ENCODE peak calls at places on chromosome 14, in ten cellular contexts. P is hepatocyte, X is AG04449, L is upper lobe of right lung, F is AG10803, I is A549, H is tibial nerve, S is cardiac muscle cell, C is RWPE2, O is GM20000. G is an unnamed sample.

GRCh38 chr14:70631948-70632347 is 9.8 kb upstream of the TTC9 start:
- DNase-seq in P (no peak), X (no peak), L (no peak), F (no peak), I (no peak), H (no peak), S (no peak), C (no peak), O (no peak), G (no peak)

GRCh38 chr14:95039259-95039992 is 117.9 kb downstream of the DICER1 start:
- DNase-seq in P (no peak), X (no peak), L (peak; percentile 52), F (no peak), I (no peak), H (no peak), S (no peak), C (peak; percentile 51), O (no peak), G (no peak)

GRCh38 chr14:94175403-94176146 is 1.5 kb downstream of the PPP4R4 start:
- DNase-seq in P (no peak), X (no peak), L (no peak), F (no peak), I (no peak), H (no peak), S (no peak), C (no peak), O (no peak), G (no peak)

GRCh38 chr14:85534435-85534834 is 4.5 kb downstream of the FLRT2 start:
- DNase-seq in P (peak; percentile 25), X (no peak), L (no peak), F (no peak), I (no peak), H (no peak), S (peak; percentile 46), C (no peak), O (peak; percentile 9), G (no peak)

GRCh38 chr14:106681161-106681955 is 1155.0 kb downstream of the TMEM121 start:
- DNase-seq in P (no peak), X (no peak), L (no peak), F (no peak), I (no peak), H (no peak), S (no peak), C (no peak), O (no peak), G (no peak)

GRCh38 chr14:55383039-55383438 is 28.6 kb downstream of the ATG14 start:
- DNase-seq in P (no peak), X (no peak), L (no peak), F (no peak), I (no peak), H (no peak), S (peak; percentile 7), C (no peak), O (no peak), G (no peak)

GRCh38 chr14:35808076-35808657 is 928 bp downstream of the RALGAPA1 start:
- DNase-seq in P (peak; percentile 45), X (no peak), L (no peak), F (no peak), I (peak; percentile 31), H (no peak), S (no peak), C (no peak), O (no peak), G (no peak)

GRCh38 chr14:33686218-33686617 is 264.7 kb downstream of the EGLN3 start:
- DNase-seq in P (no peak), X (peak; percentile 59), L (no peak), F (peak; percentile 66), I (no peak), H (no peak), S (no peak), C (peak; percentile 81), O (no peak), G (no peak)

GRCh38 chr14:36975834-36976233 is 196.6 kb downstream of the SLC25A21 start:
- DNase-seq in P (no peak), X (no peak), L (no peak), F (no peak), I (peak; percentile 76), H (no peak), S (no peak), C (no peak), O (no peak), G (no peak)

GRCh38 chr14:90416649-90417237 is 19.9 kb downstream of the CALM1 start:
- DNase-seq in P (no peak), X (no peak), L (no peak), F (no peak), I (no peak), H (no peak), S (no peak), C (no peak), O (no peak), G (no peak)

GRCh38 chr14:104900639-104901512 is 23.8 kb upstream of the PLD4 start:
- DNase-seq in P (no peak), X (no peak), L (no peak), F (no peak), I (no peak), H (no peak), S (no peak), C (no peak), O (peak; percentile 56), G (no peak)

GRCh38 chr14:78164226-78164853 is 5.8 kb upstream of the NRXN3 start:
- DNase-seq in P (peak; percentile 58), X (no peak), L (no peak), F (no peak), I (peak; percentile 48), H (no peak), S (peak; percentile 74), C (no peak), O (peak; percentile 25), G (no peak)

GRCh38 chr14:81990312-81990761 is 456.7 kb upstream of the SEL1L start:
- DNase-seq in P (peak; percentile 78), X (no peak), L (no peak), F (peak; percentile 29), I (peak; percentile 52), H (peak; percentile 69), S (peak; percentile 73), C (no peak), O (peak; percentile 41), G (peak; percentile 42)

GRCh38 chr14:81986005-81986404 is 452.4 kb upstream of the SEL1L start:
- DNase-seq in P (peak; percentile 41), X (no peak), L (no peak), F (no peak), I (no peak), H (no peak), S (no peak), C (no peak), O (no peak), G (no peak)

GRCh38 chr14:81991998-81992397 is 458.3 kb upstream of the SEL1L start:
- DNase-seq in P (no peak), X (no peak), L (no peak), F (no peak), I (no peak), H (no peak), S (no peak), C (no peak), O (no peak), G (no peak)
- TF ChIP-seq CTCF in P (peak; percentile 14), X (no peak), L (peak; percentile 14), F (peak; percentile 13), I (no peak), H (no peak), S (peak; percentile 15), C (peak; percentile 28), O (peak; percentile 21), G (peak; percentile 29)

DNA sequence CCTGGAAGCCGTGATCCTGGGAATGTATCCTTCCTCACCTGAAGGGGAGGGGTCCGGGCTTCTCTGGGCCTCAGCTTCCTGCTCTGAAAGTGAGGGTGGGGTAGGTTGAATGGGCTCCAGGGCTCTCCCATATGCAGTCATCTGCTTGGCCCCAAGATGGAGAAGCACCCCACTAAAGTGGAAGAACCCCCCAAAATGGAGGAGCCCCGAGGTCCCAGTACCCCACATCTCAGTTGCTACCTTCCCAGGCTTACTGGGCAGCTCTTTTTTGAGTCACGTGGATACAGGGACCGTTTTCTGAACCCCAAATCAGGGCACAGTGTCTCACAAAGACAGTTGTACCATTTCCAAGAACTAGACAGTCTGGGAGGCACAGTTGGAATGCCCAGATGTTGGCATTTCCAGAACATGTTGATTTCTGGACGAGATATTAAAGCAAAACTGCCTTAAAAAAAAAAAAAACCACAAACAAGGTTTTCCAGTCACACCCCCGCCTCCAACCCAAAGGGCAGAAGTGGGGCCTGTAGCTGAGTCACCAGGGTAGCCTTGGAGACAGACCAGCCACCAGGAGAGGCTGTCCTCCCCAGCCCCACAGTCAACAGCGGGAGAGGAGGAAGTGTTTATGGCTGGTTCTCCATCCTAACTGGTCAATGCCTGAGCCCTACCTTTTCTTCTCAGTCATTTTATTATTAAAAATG is 12.1 kb downstream of the VASH1 start:
- DNase-seq in P (peak; percentile 83), X (peak; percentile 24), L (peak; percentile 81), F (peak; percentile 78), I (peak; percentile 53), H (peak; percentile 58), S (no peak), C (peak; percentile 38), O (no peak), G (peak; percentile 36)
- TF ChIP-seq CTCF in P (no peak), X (peak; percentile 15), L (no peak), F (peak; percentile 8), I (no peak), H (no peak), S (peak; percentile 27), C (no peak), O (no peak), G (no peak)

GRCh38 chr14:68612049-68612448 is 180.8 kb downstream of the ZFP36L1 start:
- DNase-seq in P (no peak), X (no peak), L (peak; percentile 21), F (peak; percentile 80), I (no peak), H (no peak), S (peak; percentile 48), C (no peak), O (no peak), G (no peak)

GRCh38 chr14:68611611-68612010 is 181.3 kb downstream of the ZFP36L1 start:
- DNase-seq in P (no peak), X (no peak), L (no peak), F (no peak), I (no peak), H (no peak), S (no peak), C (no peak), O (no peak), G (no peak)

GRCh38 chr14:68608235-68608962 is 184.5 kb downstream of the ZFP36L1 start:
- DNase-seq in P (no peak), X (no peak), L (peak; percentile 64), F (no peak), I (no peak), H (no peak), S (no peak), C (peak; percentile 52), O (no peak), G (no peak)

GRCh38 chr14:68609012-68609411 is 183.9 kb downstream of the ZFP36L1 start:
- DNase-seq in P (no peak), X (no peak), L (peak; percentile 36), F (no peak), I (no peak), H (no peak), S (no peak), C (no peak), O (no peak), G (no peak)

GRCh38 chr14:68610251-68610793 is 182.5 kb downstream of the ZFP36L1 start:
- DNase-seq in P (no peak), X (no peak), L (peak; percentile 36), F (no peak), I (no peak), H (no peak), S (no peak), C (no peak), O (no peak), G (no peak)
- TF ChIP-seq CTCF in P (no peak), X (no peak), L (no peak), F (no peak), I (no peak), H (no peak), S (no peak), C (no peak), O (no peak), G (no peak)

GRCh38 chr14:24734917-24735500 is 101.0 kb upstream of the GZMB start:
- DNase-seq in P (peak; percentile 87), X (no peak), L (no peak), F (peak; percentile 82), I (peak; percentile 61), H (peak; percentile 84), S (peak; percentile 82), C (no peak), O (peak; percentile 32), G (peak; percentile 50)
- TF ChIP-seq CTCF in P (peak; percentile 82), X (peak; percentile 40), L (peak; percentile 78), F (peak; percentile 84), I (peak; percentile 66), H (peak; percentile 73), S (peak; percentile 70), C (peak; percentile 88), O (peak; percentile 31), G (peak; percentile 67)